ENCODE peak calls at places on chromosomes 12 and 14, in five cellular contexts. One of them, this sample, is unnamed. For H3K27me3, the result is how much of the 10 kb centered on the place peaks cover.

GRCh38 chr12:4441355-4442330 is 4.0 kb downstream of the FGF6 start:
- DNase-seq in fibroblast of lung: no peak
- DNase-seq in Panc1: no peak
- DNase-seq in mammary epithelial cell: no peak
- DNase-seq in cardiac muscle cell: no peak
- DNase-seq in this sample: no peak

GRCh38 chr14:91369628-91370445 is 47.8 kb downstream of the CCDC88C start:
- DNase-seq in mammary epithelial cell: peak
- DNase-seq in cardiac muscle cell: no peak
- DNase-seq in fibroblast of lung: peak
- DNase-seq in Panc1: no peak
- DNase-seq in this sample: peak

GRCh38 chr12:122837306-122838265 is 2.3 kb downstream of the HIP1R start:
- DNase-seq in cardiac muscle cell: no peak
- DNase-seq in mammary epithelial cell: no peak
- DNase-seq in fibroblast of lung: no peak
- DNase-seq in Panc1: no peak
- DNase-seq in this sample: no peak

GRCh38 chr12:102107970-102108369 is 11.9 kb downstream of the NUP37 start:
- DNase-seq in fibroblast of lung: no peak
- DNase-seq in Panc1: no peak
- DNase-seq in mammary epithelial cell: peak
- DNase-seq in cardiac muscle cell: no peak
- DNase-seq in this sample: no peak

GRCh38 chr14:99737451-99737951 is 53.4 kb downstream of the CYP46A1 start:
- DNase-seq in mammary epithelial cell: peak
- DNase-seq in cardiac muscle cell: no peak
- DNase-seq in fibroblast of lung: no peak
- DNase-seq in Panc1: no peak
- DNase-seq in this sample: no peak

GRCh38 chr14:21825147-21825743 is 151.6 kb upstream of the OR4E1 start:
- DNase-seq in cardiac muscle cell: peak
- DNase-seq in Panc1: no peak
- DNase-seq in fibroblast of lung: no peak
- DNase-seq in mammary epithelial cell: peak
- DNase-seq in this sample: peak

GRCh38 chr12:104057771-104058197 is 6.5 kb upstream of the HCFC2 start:
- DNase-seq in fibroblast of lung: peak
- DNase-seq in mammary epithelial cell: no peak
- DNase-seq in Panc1: no peak
- DNase-seq in cardiac muscle cell: peak
- DNase-seq in this sample: no peak

GRCh38 chr12:15601210-15601800 is 187.9 kb downstream of the EPS8 start:
- DNase-seq in Panc1: no peak
- DNase-seq in cardiac muscle cell: peak
- DNase-seq in mammary epithelial cell: peak
- DNase-seq in fibroblast of lung: peak
- DNase-seq in this sample: peak

GRCh38 chr12:30970559-30971202 is 44.1 kb downstream of the TSPAN11 start:
- DNase-seq in mammary epithelial cell: no peak
- DNase-seq in cardiac muscle cell: peak
- DNase-seq in fibroblast of lung: no peak
- DNase-seq in Panc1: no peak
- DNase-seq in this sample: no peak

GRCh38 chr12:117853600-117853999 is 115.2 kb downstream of the KSR2 start:
- DNase-seq in fibroblast of lung: no peak
- DNase-seq in cardiac muscle cell: no peak
- DNase-seq in mammary epithelial cell: peak
- DNase-seq in Panc1: no peak
- DNase-seq in this sample: no peak

GRCh38 chr12:104692335-104693218 is 235.8 kb downstream of the CHST11 start:
- DNase-seq in Panc1: no peak
- DNase-seq in cardiac muscle cell: no peak
- DNase-seq in mammary epithelial cell: no peak
- DNase-seq in fibroblast of lung: no peak
- DNase-seq in this sample: no peak

GRCh38 chr12:122483969-122484368 is 16.8 kb downstream of the ZCCHC8 start:
- DNase-seq in fibroblast of lung: no peak
- DNase-seq in cardiac muscle cell: no peak
- DNase-seq in Panc1: no peak
- DNase-seq in mammary epithelial cell: no peak
- DNase-seq in this sample: no peak

GRCh38 chr12:102702447-102703114 is 214.5 kb downstream of the PAH start:
- DNase-seq in fibroblast of lung: peak
- DNase-seq in mammary epithelial cell: peak
- DNase-seq in cardiac muscle cell: peak
- DNase-seq in Panc1: no peak
- DNase-seq in this sample: no peak

GRCh38 chr14:92646952-92647461 is 101.4 kb downstream of the LGMN start:
- DNase-seq in fibroblast of lung: peak
- DNase-seq in cardiac muscle cell: peak
- DNase-seq in mammary epithelial cell: peak
- DNase-seq in Panc1: no peak
- DNase-seq in this sample: no peak

GRCh38 chr14:102507891-102508312 is 1.7 kb downstream of the ANKRD9 start:
- DNase-seq in mammary epithelial cell: no peak
- DNase-seq in fibroblast of lung: no peak
- DNase-seq in cardiac muscle cell: no peak
- DNase-seq in Panc1: no peak
- DNase-seq in this sample: no peak

GRCh38 chr12:24838531-24838950 is 110.4 kb downstream of the BCAT1 start:
- DNase-seq in fibroblast of lung: peak
- DNase-seq in cardiac muscle cell: peak
- DNase-seq in mammary epithelial cell: peak
- DNase-seq in Panc1: no peak
- DNase-seq in this sample: no peak

GRCh38 chr14:101174522-101174838 is 271.0 kb upstream of the RTL1 start:
- DNase-seq in fibroblast of lung: no peak
- DNase-seq in cardiac muscle cell: no peak
- DNase-seq in Panc1: no peak
- DNase-seq in mammary epithelial cell: no peak
- DNase-seq in this sample: no peak

GRCh38 chr12:95836630-95837239 is 22.0 kb upstream of the SNRPF start:
- DNase-seq in cardiac muscle cell: peak
- DNase-seq in mammary epithelial cell: no peak
- DNase-seq in fibroblast of lung: peak
- DNase-seq in Panc1: no peak
- DNase-seq in this sample: no peak

GRCh38 chr12:93347054-93347786 is 30.5 kb upstream of the NUDT4 start:
- DNase-seq in fibroblast of lung: no peak
- DNase-seq in mammary epithelial cell: no peak
- DNase-seq in Panc1: no peak
- DNase-seq in cardiac muscle cell: no peak
- DNase-seq in this sample: no peak

GRCh38 chr14:73248294-73248868 is 11.1 kb downstream of the PAPLN start:
- DNase-seq in fibroblast of lung: no peak
- DNase-seq in mammary epithelial cell: peak
- DNase-seq in Panc1: no peak
- DNase-seq in cardiac muscle cell: no peak
- DNase-seq in this sample: no peak

GRCh38 chr12:39660101-39660500 is 40.5 kb upstream of the ABCD2 start:
- DNase-seq in fibroblast of lung: no peak
- DNase-seq in Panc1: no peak
- DNase-seq in cardiac muscle cell: no peak
- DNase-seq in mammary epithelial cell: no peak
- DNase-seq in this sample: no peak

GRCh38 chr12:115404761-115405470 is 720.9 kb upstream of the TBX3 start:
- DNase-seq in fibroblast of lung: peak
- DNase-seq in mammary epithelial cell: peak
- DNase-seq in Panc1: no peak
- DNase-seq in cardiac muscle cell: peak
- DNase-seq in this sample: peak

GRCh38 chr12:110677206-110677911 is 11.6 kb downstream of the HVCN1 start:
- DNase-seq in fibroblast of lung: no peak
- DNase-seq in cardiac muscle cell: no peak
- DNase-seq in Panc1: no peak
- DNase-seq in mammary epithelial cell: no peak
- DNase-seq in this sample: no peak

GRCh38 chr14:61527325-61528100 is 167.8 kb upstream of the HIF1A start:
- DNase-seq in mammary epithelial cell: peak
- DNase-seq in fibroblast of lung: peak
- DNase-seq in cardiac muscle cell: peak
- DNase-seq in Panc1: no peak
- DNase-seq in this sample: no peak

GRCh38 chr12:49728446-49728845 is 12.9 kb upstream of the TMBIM6 start:
- DNase-seq in cardiac muscle cell: no peak
- DNase-seq in Panc1: no peak
- DNase-seq in fibroblast of lung: no peak
- DNase-seq in mammary epithelial cell: no peak
- DNase-seq in this sample: no peak

GRCh38 chr12:102808412-102808811 is 108.6 kb downstream of the PAH start:
- DNase-seq in cardiac muscle cell: no peak
- DNase-seq in fibroblast of lung: no peak
- DNase-seq in mammary epithelial cell: no peak
- DNase-seq in Panc1: no peak
- DNase-seq in this sample: no peak

GRCh38 chr12:112820796-112821195 is 29.2 kb downstream of the RPH3A start:
- DNase-seq in mammary epithelial cell: no peak
- DNase-seq in fibroblast of lung: no peak
- DNase-seq in Panc1: no peak
- DNase-seq in cardiac muscle cell: no peak
- DNase-seq in this sample: no peak

GRCh38 chr14:34713681-34714319 is 593 bp downstream of the CFL2 start:
- DNase-seq in Panc1: no peak
- DNase-seq in fibroblast of lung: peak
- DNase-seq in mammary epithelial cell: peak
- DNase-seq in cardiac muscle cell: peak
- DNase-seq in this sample: no peak

GRCh38 chr14:62039871-62040270 is 277.7 kb downstream of the SNAPC1 start:
- DNase-seq in mammary epithelial cell: no peak
- DNase-seq in cardiac muscle cell: no peak
- DNase-seq in Panc1: no peak
- DNase-seq in fibroblast of lung: no peak
- DNase-seq in this sample: no peak

GRCh38 chr12:12899530-12900380 is 8.4 kb downstream of the GPRC5A start:
- DNase-seq in fibroblast of lung: peak
- DNase-seq in Panc1: no peak
- DNase-seq in mammary epithelial cell: peak
- DNase-seq in cardiac muscle cell: peak
- DNase-seq in this sample: peak

GRCh38 chr12:12898136-12898712 is 6.9 kb downstream of the GPRC5A start:
- DNase-seq in fibroblast of lung: no peak
- DNase-seq in Panc1: no peak
- DNase-seq in cardiac muscle cell: no peak
- DNase-seq in mammary epithelial cell: no peak
- DNase-seq in this sample: no peak

GRCh38 chr12:12900786-12901157 is 9.4 kb downstream of the GPRC5A start:
- DNase-seq in cardiac muscle cell: no peak
- DNase-seq in fibroblast of lung: no peak
- DNase-seq in Panc1: no peak
- DNase-seq in mammary epithelial cell: no peak
- DNase-seq in this sample: no peak

GRCh38 chr12:12897286-12897685 is 5.9 kb downstream of the GPRC5A start:
- DNase-seq in mammary epithelial cell: no peak
- DNase-seq in Panc1: no peak
- DNase-seq in cardiac muscle cell: no peak
- DNase-seq in fibroblast of lung: no peak
- DNase-seq in this sample: no peak

GRCh38 chr12:12898911-12899511 is 7.6 kb downstream of the GPRC5A start:
- DNase-seq in mammary epithelial cell: no peak
- DNase-seq in cardiac muscle cell: no peak
- DNase-seq in fibroblast of lung: no peak
- DNase-seq in Panc1: no peak
- DNase-seq in this sample: no peak
- H3K27ac ChIP-seq in mammary epithelial cell: peak
- H3K27ac ChIP-seq in cardiac muscle cell: no peak
- H3K27ac ChIP-seq in fibroblast of lung: peak
- H3K27ac ChIP-seq in Panc1: peak
- H3K27ac ChIP-seq in this sample: peak

GRCh38 chr12:19322376-19322775 is 116.9 kb upstream of the AEBP2 start:
- DNase-seq in mammary epithelial cell: no peak
- DNase-seq in fibroblast of lung: no peak
- DNase-seq in Panc1: no peak
- DNase-seq in cardiac muscle cell: peak
- DNase-seq in this sample: no peak
- H3K4me3 ChIP-seq in mammary epithelial cell: no peak
- H3K4me3 ChIP-seq in fibroblast of lung: no peak
- H3K4me3 ChIP-seq in Panc1: no peak
- H3K4me3 ChIP-seq in cardiac muscle cell: no peak
- H3K4me3 ChIP-seq in this sample: no peak

GRCh38 chr14:56798447-56799326 is 11.6 kb downstream of the OTX2 start:
- DNase-seq in cardiac muscle cell: no peak
- DNase-seq in fibroblast of lung: no peak
- DNase-seq in Panc1: no peak
- DNase-seq in mammary epithelial cell: no peak
- DNase-seq in this sample: no peak
- H3K27me3 ChIP-seq in cardiac muscle cell: half or more
- H3K27me3 ChIP-seq in fibroblast of lung: half or more
- H3K27me3 ChIP-seq in Panc1: under half
- H3K27me3 ChIP-seq in mammary epithelial cell: half or more
- H3K27me3 ChIP-seq in this sample: half or more

GRCh38 chr12:132520421-132521199 is 30.7 kb downstream of the FBRSL1 start:
- DNase-seq in fibroblast of lung: no peak
- DNase-seq in Panc1: no peak
- DNase-seq in mammary epithelial cell: no peak
- DNase-seq in cardiac muscle cell: no peak
- DNase-seq in this sample: no peak
- H3K27ac ChIP-seq in fibroblast of lung: no peak
- H3K27ac ChIP-seq in Panc1: no peak
- H3K27ac ChIP-seq in mammary epithelial cell: no peak
- H3K27ac ChIP-seq in cardiac muscle cell: no peak
- H3K27ac ChIP-seq in this sample: no peak